ENCODE peak calls at places on chromosomes 16 and 17, in five cellular contexts. D is H1, X is SK-N-SH, Y is upper lobe of left lung, I is tibial nerve. H is an unnamed sample.

GRCh38 chr17:56908061-56908542 is 5.7 kb downstream of the TRIM25 start:
- DNase-seq in X (no peak), Y (peak), D (no peak), I (no peak), H (peak)

GRCh38 chr17:82534401-82534812 is 14.9 kb downstream of the FOXK2 start:
- DNase-seq in I (no peak), X (no peak), D (no peak), Y (no peak), H (no peak)

GRCh38 chr16:83771306-83771942 is 36.4 kb upstream of the HSBP1 start:
- DNase-seq in I (no peak), D (no peak), X (no peak), Y (no peak), H (no peak)

GRCh38 chr17:77636835-77637806 is 321.4 kb upstream of the TNRC6C start:
- DNase-seq in I (no peak), D (no peak), Y (no peak), X (no peak), H (no peak)

GRCh38 chr16:79602615-79603014 is 2.1 kb upstream of the MAF start:
- DNase-seq in I (no peak), D (no peak), Y (no peak), X (no peak), H (no peak)

GRCh38 chr17:64262422-64263260 is at the start of gene TEX2:
- DNase-seq in D (no peak), Y (peak), I (peak), X (peak), H (no peak)

GRCh38 chr17:57459286-57459915 is 203.1 kb downstream of the MSI2 start:
- DNase-seq in D (no peak), X (no peak), Y (no peak), I (no peak), H (no peak)

GRCh38 chr16:51267676-51268075 is 116.6 kb upstream of the SALL1 start:
- DNase-seq in X (no peak), I (no peak), D (no peak), Y (no peak), H (no peak)

GRCh38 chr17:38912221-38912813 is 13.1 kb upstream of the LASP1NB start:
- DNase-seq in X (peak), D (no peak), Y (peak), I (peak), H (no peak)

DNA sequence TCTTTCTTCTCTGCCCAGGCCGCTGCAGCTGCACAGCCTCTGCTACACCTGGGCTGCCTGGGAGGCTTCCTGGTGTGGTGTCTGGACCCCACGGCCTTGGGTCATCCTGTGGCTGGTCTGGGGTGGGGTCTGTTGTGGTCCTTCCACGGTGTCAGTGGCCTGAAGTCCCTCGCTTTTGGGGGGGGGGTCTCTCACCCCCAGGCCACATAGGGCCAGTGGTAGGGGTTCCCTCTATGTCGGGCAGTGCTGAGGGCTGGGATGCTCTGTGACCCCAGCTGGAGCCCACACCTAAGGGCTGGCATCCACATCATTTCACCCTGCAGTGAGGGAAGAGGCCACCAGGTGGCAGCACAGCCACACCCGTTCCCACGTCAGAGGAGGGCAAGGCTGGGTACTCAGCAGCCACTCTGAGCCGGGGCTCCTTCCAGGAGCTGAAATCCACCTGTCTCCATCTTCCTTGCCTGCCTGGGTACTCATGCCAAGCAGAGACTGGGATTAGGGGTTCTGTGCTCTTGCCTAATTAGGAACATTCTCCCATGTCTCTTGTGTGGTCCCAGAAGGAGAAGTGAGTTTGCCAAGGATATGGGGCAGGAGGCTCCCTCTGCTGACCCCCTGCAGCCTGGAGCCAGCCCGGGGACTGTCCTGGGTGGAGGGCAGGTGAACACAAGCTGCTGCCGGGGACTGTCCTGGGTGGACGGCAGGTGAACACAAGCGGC is 13.0 kb downstream of the ENGASE start:
- DNase-seq in X (peak), Y (peak), D (no peak), I (peak), H (no peak)
- TF ChIP-seq EP300 in X (no peak), Y (no peak), D (no peak), I (no peak), H (no peak)

DNA sequence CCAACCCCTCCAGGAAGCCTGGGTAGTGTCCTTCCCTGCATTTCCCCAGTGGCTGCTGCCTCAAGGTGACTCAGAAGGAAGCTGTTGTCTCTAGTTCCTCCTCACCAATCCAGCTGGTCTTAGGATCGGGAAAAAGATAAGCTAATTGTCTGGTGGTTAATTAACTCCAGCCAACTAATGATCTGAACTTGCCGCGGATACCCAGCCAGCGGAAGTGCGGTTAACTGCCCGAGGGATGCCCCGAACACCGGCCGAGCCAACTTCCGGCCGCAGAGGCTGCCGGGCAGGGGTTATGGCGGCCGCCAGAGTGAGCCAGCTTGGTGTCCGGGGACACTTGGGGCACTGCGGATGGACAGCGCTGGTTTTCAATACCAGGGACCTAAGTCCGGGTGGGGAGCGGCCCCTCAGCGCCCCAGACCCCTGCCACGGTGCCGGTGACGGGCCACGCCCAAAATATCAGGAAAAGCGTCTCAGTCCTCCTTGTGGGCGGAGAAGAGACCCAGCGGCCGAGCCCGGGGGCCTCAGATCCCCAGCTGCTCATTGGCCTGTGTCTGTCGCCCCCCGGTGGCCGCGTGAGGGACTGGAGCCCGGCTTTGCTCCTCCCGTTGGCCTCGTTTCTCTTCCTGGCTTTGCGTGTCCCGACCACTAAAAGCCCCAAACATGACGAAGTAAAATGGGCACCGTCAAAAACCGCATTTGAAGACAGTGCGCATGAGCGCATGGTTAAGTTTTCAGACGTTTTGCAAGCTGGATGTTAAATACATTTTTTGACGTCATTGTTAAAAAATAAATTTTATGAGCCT is 10.2 kb upstream of the PRSS22 start:
- DNase-seq in X (peak), Y (peak), I (peak), D (peak), H (peak)
- TF ChIP-seq EP300 in X (peak), Y (peak), I (peak), D (no peak), H (no peak)

DNA sequence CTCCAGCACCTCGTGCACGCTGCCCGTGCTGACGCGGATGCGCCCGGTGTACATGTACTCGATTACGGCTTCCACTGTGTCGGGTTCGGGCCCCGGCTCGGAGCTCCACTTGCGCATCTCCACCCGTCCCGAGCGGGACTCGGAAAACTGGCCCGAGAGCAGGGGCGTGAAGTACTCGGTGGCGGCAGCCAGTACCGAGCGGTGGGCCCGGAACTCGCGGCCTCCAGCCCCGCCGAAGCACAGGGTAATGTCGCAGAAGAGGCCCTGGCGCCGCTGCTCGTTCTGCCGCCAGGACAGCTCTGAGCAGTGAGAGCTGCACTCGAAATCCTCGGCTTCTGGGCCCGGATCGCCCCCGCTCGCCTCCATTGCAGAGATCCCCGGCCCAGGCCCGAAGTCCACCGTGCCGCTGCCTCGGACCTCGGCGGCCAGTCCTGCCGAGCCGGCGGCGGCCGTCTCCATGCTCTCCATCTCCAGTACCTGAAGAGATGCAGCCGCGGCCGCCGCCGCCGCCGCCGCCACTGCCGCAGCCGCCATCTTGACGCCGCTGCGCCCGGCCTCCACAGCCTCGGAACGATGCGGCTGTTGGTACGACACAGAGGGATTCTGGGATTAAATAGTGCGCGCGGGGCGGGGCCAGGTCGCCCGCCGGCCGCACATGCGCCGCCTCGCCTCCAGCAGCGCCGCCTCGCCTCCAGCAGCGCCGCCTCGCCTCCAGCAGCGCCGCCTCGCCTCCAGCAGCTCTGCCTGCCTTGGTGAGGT is at the start of gene KLHL11:
- DNase-seq in D (peak), X (peak), Y (peak), I (peak), H (peak)
- TF ChIP-seq EP300 in D (peak), X (peak), Y (no peak), I (peak), H (no peak)

GRCh38 chr17:17356149-17356930 is 53.2 kb downstream of the NT5M start:
- DNase-seq in D (peak), X (peak), I (peak), Y (no peak), H (no peak)
- TF ChIP-seq EP300 in D (no peak), X (no peak), I (no peak), Y (no peak), H (no peak)

GRCh38 chr17:19755392-19755791 is 7.3 kb upstream of the ALDH3A1 start:
- DNase-seq in D (no peak), X (no peak), I (no peak), Y (no peak), H (no peak)

GRCh38 chr17:19753661-19754463 is 5.8 kb upstream of the ALDH3A1 start:
- DNase-seq in D (no peak), Y (no peak), X (no peak), I (no peak), H (no peak)

GRCh38 chr17:19750835-19751234 is 2.7 kb upstream of the ALDH3A1 start:
- DNase-seq in X (no peak), I (no peak), D (no peak), Y (no peak), H (no peak)

GRCh38 chr17:19752216-19753048 is 4.3 kb upstream of the ALDH3A1 start:
- DNase-seq in D (no peak), Y (no peak), X (no peak), I (no peak), H (no peak)

GRCh38 chr17:19753049-19753444 is 4.9 kb upstream of the ALDH3A1 start:
- DNase-seq in X (peak), I (no peak), Y (no peak), D (no peak), H (no peak)
- TF ChIP-seq EP300 in X (peak), I (no peak), Y (no peak), D (no peak), H (no peak)

DNA sequence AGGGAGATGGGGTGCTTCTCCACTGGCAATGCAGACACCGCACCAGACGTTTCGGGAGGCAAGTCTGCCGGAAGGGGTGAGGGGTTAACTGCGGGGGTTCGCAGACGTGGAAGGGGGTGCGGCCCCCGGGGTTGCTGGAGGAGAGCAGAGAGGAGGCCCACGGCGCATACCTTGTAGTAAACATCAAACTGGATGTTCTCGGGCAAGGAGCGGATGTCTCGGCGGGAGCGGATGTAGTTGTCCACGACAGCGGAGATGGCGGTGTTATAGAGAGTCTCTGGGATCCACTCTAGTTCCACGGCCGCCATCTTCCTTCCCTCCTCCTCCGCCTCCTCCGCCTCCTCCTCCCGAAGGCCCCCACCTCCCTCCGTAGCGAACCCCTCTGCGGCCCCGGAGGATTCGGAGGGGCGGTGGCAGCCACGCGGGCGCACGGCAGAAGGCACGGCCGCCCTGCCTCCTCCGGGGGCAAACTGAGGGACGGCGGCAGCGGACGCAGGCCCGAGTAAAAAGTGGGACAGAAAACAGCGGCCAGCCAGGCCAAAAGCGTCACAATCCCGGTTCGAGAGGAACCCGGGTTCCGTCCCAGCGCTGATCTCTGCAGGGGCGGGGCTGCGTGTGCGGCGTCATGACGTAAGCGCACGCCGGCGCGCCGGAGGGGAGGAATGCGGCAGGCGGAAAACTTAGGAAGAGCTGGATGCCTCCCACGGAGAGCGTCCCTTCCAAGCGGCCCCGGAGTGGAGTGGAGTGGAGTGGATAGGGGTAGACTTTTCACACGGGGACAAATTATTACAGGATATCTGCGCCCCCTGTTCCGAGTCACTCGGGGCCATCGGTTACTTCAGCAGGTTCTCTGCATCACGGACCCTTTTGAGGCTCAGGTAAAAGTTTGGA is at the start of gene APPBP2:
- DNase-seq in X (peak), I (peak), Y (peak), D (peak), H (peak)
- TF ChIP-seq EP300 in X (no peak), I (peak), Y (no peak), D (no peak), H (no peak)

DNA sequence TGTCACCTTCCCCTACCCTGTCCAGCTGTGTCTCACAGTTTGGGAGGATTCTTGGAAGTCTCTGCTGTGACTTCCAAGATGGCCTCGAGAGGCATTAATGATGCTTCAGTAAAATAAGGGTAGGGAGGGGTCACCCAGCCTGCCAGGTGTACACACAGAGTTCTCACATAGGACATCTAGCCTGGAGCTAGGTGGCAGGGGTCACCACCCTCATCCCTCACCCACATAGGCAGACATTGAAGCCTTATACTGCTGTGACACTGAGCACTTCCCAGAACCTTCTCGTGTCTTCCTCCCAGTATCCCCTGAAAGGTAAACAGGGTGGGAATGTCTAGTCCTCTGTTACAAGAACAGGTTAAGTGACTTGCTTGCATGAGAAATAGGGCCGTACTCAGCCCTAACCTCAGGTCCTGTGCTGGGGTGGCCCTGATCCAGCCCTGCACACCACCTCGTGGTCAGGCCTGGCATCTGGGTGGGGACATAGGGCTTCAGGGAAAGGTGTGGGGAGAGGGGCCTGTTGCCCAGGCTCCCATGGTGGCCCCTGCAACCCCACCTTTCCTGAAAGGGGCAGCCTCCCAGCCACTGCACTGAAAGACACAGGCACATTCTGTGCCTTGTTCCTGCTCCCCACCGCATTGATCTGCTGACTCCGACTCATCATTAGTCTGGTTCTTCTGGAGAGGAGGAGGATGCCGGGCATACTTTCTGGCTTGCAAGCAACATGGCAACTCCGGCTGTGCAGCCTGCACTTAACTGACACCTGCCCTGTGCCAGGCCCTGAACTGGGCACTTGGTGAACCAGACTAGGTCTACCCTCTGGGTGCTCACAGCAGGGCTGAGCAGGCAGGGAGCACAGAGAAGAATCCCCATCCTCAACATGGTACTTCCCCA is 3.6 kb upstream of the MMP15 start:
- DNase-seq in I (no peak), Y (no peak), X (peak), D (no peak), H (no peak)
- TF ChIP-seq EP300 in I (no peak), Y (no peak), X (no peak), D (no peak), H (no peak)